ENCODE peak calls at places on chromosome 5, in seven cellular contexts. W, V, A, N, R, C and M are unnamed samples.

GRCh38 chr5:176743828-176744583 is 66.4 kb upstream of the UNC5A start:
- DNase-seq in N (no peak), C (peak), V (no peak), R (no peak), W (no peak), A (no peak), M (no peak)

GRCh38 chr5:117013280-117013877 is 438.8 kb upstream of the SEMA6A start:
- DNase-seq in C (peak), A (no peak), R (no peak), W (no peak), N (no peak), V (no peak), M (no peak)

GRCh38 chr5:1668141-1668721 is 131.4 kb downstream of the MRPL36 start:
- DNase-seq in W (no peak), N (no peak), A (no peak), R (no peak), V (no peak), C (no peak), M (no peak)

GRCh38 chr5:125912028-125912427 is 511.2 kb upstream of the GRAMD2B start:
- DNase-seq in A (no peak), N (no peak), V (no peak), W (no peak), R (no peak), C (no peak), M (no peak)

GRCh38 chr5:118611332-118611945 is 376.9 kb downstream of the DTWD2 start:
- DNase-seq in A (no peak), R (no peak), W (no peak), N (no peak), V (peak), C (no peak), M (no peak)

GRCh38 chr5:91126448-91126847 is 256.7 kb downstream of the ARRDC3 start:
- DNase-seq in A (no peak), V (peak), C (no peak), W (no peak), R (no peak), N (no peak), M (no peak)

GRCh38 chr5:158899201-158899600 is 200.5 kb downstream of the EBF1 start:
- DNase-seq in W (no peak), C (no peak), V (no peak), A (no peak), N (no peak), R (no peak), M (no peak)

GRCh38 chr5:74648835-74649286 is 8.3 kb upstream of the ENC1 start:
- DNase-seq in R (peak), W (no peak), V (peak), A (no peak), C (peak), N (no peak), M (no peak)

GRCh38 chr5:145225529-145225928 is 609.6 kb downstream of the PRELID2 start:
- DNase-seq in N (no peak), R (no peak), A (no peak), C (no peak), V (no peak), W (no peak), M (no peak)

GRCh38 chr5:163252951-163253350 is 184.4 kb upstream of the CCNG1 start:
- DNase-seq in W (no peak), N (no peak), V (no peak), R (no peak), C (no peak), A (no peak), M (no peak)

GRCh38 chr5:107601076-107601475 is 69.7 kb downstream of the EFNA5 start:
- DNase-seq in C (no peak), W (no peak), V (no peak), A (no peak), R (no peak), N (no peak), M (no peak)

GRCh38 chr5:7856855-7857254 is 5.9 kb upstream of the CFAP90 start:
- DNase-seq in C (peak), V (peak), R (peak), W (no peak), N (no peak), A (no peak), M (no peak)

GRCh38 chr5:173888473-173889135 is 455 bp downstream of the CPEB4 start:
- DNase-seq in V (peak), R (no peak), W (no peak), A (no peak), C (no peak), N (peak), M (no peak)

GRCh38 chr5:139910901-139911300 is 115.3 kb downstream of the PSD2 start:
- DNase-seq in R (no peak), C (no peak), W (no peak), N (no peak), V (no peak), A (no peak), M (no peak)

GRCh38 chr5:52685621-52686370 is 101.9 kb upstream of the ITGA1 start:
- DNase-seq in R (no peak), W (no peak), N (no peak), C (no peak), A (no peak), V (no peak), M (no peak)

GRCh38 chr5:35803221-35803651 is 53.5 kb upstream of the IL7R start:
- DNase-seq in C (peak), W (no peak), V (peak), A (no peak), N (no peak), R (peak), M (no peak)

GRCh38 chr5:169162407-169162806 is 138.5 kb downstream of the SLIT3 start:
- DNase-seq in C (no peak), W (no peak), V (peak), N (no peak), R (no peak), A (no peak), M (no peak)

GRCh38 chr5:15487228-15487627 is 12.8 kb upstream of the FBXL7 start:
- DNase-seq in C (no peak), A (no peak), R (no peak), N (no peak), W (no peak), V (no peak), M (no peak)

GRCh38 chr5:176647870-176648466 is 684 bp downstream of the TSPAN17 start:
- DNase-seq in N (peak), W (no peak), R (no peak), A (no peak), C (peak), V (peak), M (no peak)

GRCh38 chr5:1974081-1974480 is 91.4 kb upstream of the IRX4 start:
- DNase-seq in A (no peak), C (no peak), N (no peak), W (no peak), V (no peak), R (no peak), M (no peak)

GRCh38 chr5:138148811-138149210 is 9.6 kb upstream of the NME5 start:
- DNase-seq in C (no peak), A (no peak), V (peak), N (no peak), W (no peak), R (no peak), M (no peak)

GRCh38 chr5:172902497-172903472 is 56.4 kb upstream of the RPL26L1 start:
- DNase-seq in W (no peak), N (peak), V (peak), R (no peak), A (no peak), C (peak), M (no peak)

GRCh38 chr5:672329-673139 is 20.6 kb downstream of the TPPP start:
- DNase-seq in N (peak), C (peak), R (peak), V (peak), W (peak), A (peak), M (peak)

GRCh38 chr5:138449501-138450239 is 10.8 kb downstream of the REEP2 start:
- DNase-seq in N (peak), R (peak), C (peak), W (peak), V (peak), A (peak), M (peak)